ENCODE peak calls at places on chromosome 7, in seven cellular contexts. One of them, this sample, is unnamed.

GRCh38 chr7:138625849-138626230 is 75.3 kb downstream of the SVOPL start:
- DNase-seq in sigmoid colon: no peak
- DNase-seq in spleen: no peak
- DNase-seq in naive thymus-derived CD8-positive, alpha-beta T cell: peak; percentile 24
- DNase-seq in B cell: no peak
- DNase-seq in NCI-H2171 treated with DMSO at 0.1 percent for 48 hours: no peak
- DNase-seq in Daoy: no peak
- DNase-seq in this sample: no peak

GRCh38 chr7:117041007-117041406 is 87.7 kb downstream of the ST7 start:
- DNase-seq in sigmoid colon: no peak
- DNase-seq in spleen: no peak
- DNase-seq in NCI-H2171 treated with DMSO at 0.1 percent for 48 hours: peak; percentile 46
- DNase-seq in naive thymus-derived CD8-positive, alpha-beta T cell: no peak
- DNase-seq in B cell: no peak
- DNase-seq in Daoy: no peak
- DNase-seq in this sample: no peak

GRCh38 chr7:80809545-80809944 is 109.3 kb downstream of the SEMA3C start:
- DNase-seq in Daoy: no peak
- DNase-seq in naive thymus-derived CD8-positive, alpha-beta T cell: no peak
- DNase-seq in NCI-H2171 treated with DMSO at 0.1 percent for 48 hours: no peak
- DNase-seq in B cell: no peak
- DNase-seq in spleen: no peak
- DNase-seq in sigmoid colon: no peak
- DNase-seq in this sample: no peak

GRCh38 chr7:19114591-19114855 is 2.9 kb downstream of the TWIST1 start:
- DNase-seq in B cell: no peak
- DNase-seq in naive thymus-derived CD8-positive, alpha-beta T cell: no peak
- DNase-seq in NCI-H2171 treated with DMSO at 0.1 percent for 48 hours: no peak
- DNase-seq in spleen: no peak
- DNase-seq in sigmoid colon: no peak
- DNase-seq in Daoy: peak; percentile 19
- DNase-seq in this sample: no peak

GRCh38 chr7:128929201-128929808 is 8.4 kb upstream of the IRF5 start:
- DNase-seq in sigmoid colon: peak; percentile 43
- DNase-seq in B cell: no peak
- DNase-seq in spleen: no peak
- DNase-seq in naive thymus-derived CD8-positive, alpha-beta T cell: no peak
- DNase-seq in Daoy: no peak
- DNase-seq in NCI-H2171 treated with DMSO at 0.1 percent for 48 hours: no peak
- DNase-seq in this sample: no peak

GRCh38 chr7:50261593-50261992 is 42.9 kb upstream of the IKZF1 start:
- DNase-seq in spleen: no peak
- DNase-seq in naive thymus-derived CD8-positive, alpha-beta T cell: no peak
- DNase-seq in sigmoid colon: no peak
- DNase-seq in NCI-H2171 treated with DMSO at 0.1 percent for 48 hours: no peak
- DNase-seq in Daoy: no peak
- DNase-seq in B cell: no peak
- DNase-seq in this sample: no peak

GRCh38 chr7:379456-380225 is 89.7 kb downstream of the FOXL3 start:
- DNase-seq in NCI-H2171 treated with DMSO at 0.1 percent for 48 hours: peak; percentile 16
- DNase-seq in naive thymus-derived CD8-positive, alpha-beta T cell: peak; percentile 28
- DNase-seq in spleen: peak; percentile 78
- DNase-seq in Daoy: peak; percentile 48
- DNase-seq in sigmoid colon: peak; percentile 67
- DNase-seq in B cell: peak; percentile 67
- DNase-seq in this sample: no peak

GRCh38 chr7:92751902-92752901 is 84.2 kb downstream of the CDK6 start:
- DNase-seq in B cell: no peak
- DNase-seq in NCI-H2171 treated with DMSO at 0.1 percent for 48 hours: no peak
- DNase-seq in sigmoid colon: no peak
- DNase-seq in naive thymus-derived CD8-positive, alpha-beta T cell: no peak
- DNase-seq in spleen: no peak
- DNase-seq in Daoy: peak; percentile 77
- DNase-seq in this sample: peak; percentile 91

GRCh38 chr7:101547916-101548599 is 81.0 kb downstream of the MYL10 start:
- DNase-seq in spleen: peak; percentile 56
- DNase-seq in B cell: no peak
- DNase-seq in naive thymus-derived CD8-positive, alpha-beta T cell: no peak
- DNase-seq in sigmoid colon: peak; percentile 46
- DNase-seq in NCI-H2171 treated with DMSO at 0.1 percent for 48 hours: no peak
- DNase-seq in Daoy: no peak
- DNase-seq in this sample: no peak

GRCh38 chr7:157923903-157924630 is 587.3 kb downstream of the DNAJB6 start:
- DNase-seq in B cell: no peak
- DNase-seq in naive thymus-derived CD8-positive, alpha-beta T cell: no peak
- DNase-seq in spleen: no peak
- DNase-seq in Daoy: no peak
- DNase-seq in NCI-H2171 treated with DMSO at 0.1 percent for 48 hours: no peak
- DNase-seq in sigmoid colon: no peak
- DNase-seq in this sample: no peak

GRCh38 chr7:76393116-76394031 is 16.1 kb downstream of the SSC4D start:
- DNase-seq in naive thymus-derived CD8-positive, alpha-beta T cell: peak; percentile 91
- DNase-seq in B cell: peak; percentile 97
- DNase-seq in NCI-H2171 treated with DMSO at 0.1 percent for 48 hours: peak; percentile 89
- DNase-seq in spleen: peak; percentile 97
- DNase-seq in Daoy: peak; percentile 87
- DNase-seq in sigmoid colon: peak; percentile 97
- DNase-seq in this sample: peak; percentile 92

GRCh38 chr7:140236626-140237025 is 59.8 kb upstream of the KDM7A start:
- DNase-seq in sigmoid colon: no peak
- DNase-seq in NCI-H2171 treated with DMSO at 0.1 percent for 48 hours: no peak
- DNase-seq in B cell: no peak
- DNase-seq in spleen: no peak
- DNase-seq in naive thymus-derived CD8-positive, alpha-beta T cell: no peak
- DNase-seq in Daoy: no peak
- DNase-seq in this sample: no peak

GRCh38 chr7:127447326-127447945 is 54.9 kb upstream of the ZNF800 start:
- DNase-seq in NCI-H2171 treated with DMSO at 0.1 percent for 48 hours: peak; percentile 76
- DNase-seq in Daoy: peak; percentile 54
- DNase-seq in B cell: peak; percentile 79
- DNase-seq in spleen: peak; percentile 83
- DNase-seq in naive thymus-derived CD8-positive, alpha-beta T cell: peak; percentile 46
- DNase-seq in sigmoid colon: no peak
- DNase-seq in this sample: peak; percentile 74

GRCh38 chr7:9498303-9498702 is 1064.9 kb downstream of the NXPH1 start:
- DNase-seq in naive thymus-derived CD8-positive, alpha-beta T cell: no peak
- DNase-seq in Daoy: no peak
- DNase-seq in sigmoid colon: no peak
- DNase-seq in NCI-H2171 treated with DMSO at 0.1 percent for 48 hours: no peak
- DNase-seq in B cell: no peak
- DNase-seq in spleen: no peak
- DNase-seq in this sample: no peak

GRCh38 chr7:16223963-16224707 is 197.2 kb downstream of the CRPPA start:
- DNase-seq in naive thymus-derived CD8-positive, alpha-beta T cell: peak; percentile 15
- DNase-seq in sigmoid colon: no peak
- DNase-seq in spleen: no peak
- DNase-seq in NCI-H2171 treated with DMSO at 0.1 percent for 48 hours: no peak
- DNase-seq in B cell: no peak
- DNase-seq in Daoy: no peak
- DNase-seq in this sample: no peak

GRCh38 chr7:72538147-72538546 is 126.0 kb upstream of the CALN1 start:
- DNase-seq in B cell: no peak
- DNase-seq in NCI-H2171 treated with DMSO at 0.1 percent for 48 hours: no peak
- DNase-seq in Daoy: peak; percentile 32
- DNase-seq in sigmoid colon: no peak
- DNase-seq in naive thymus-derived CD8-positive, alpha-beta T cell: no peak
- DNase-seq in spleen: no peak
- DNase-seq in this sample: no peak

GRCh38 chr7:7816816-7817536 is 98.6 kb upstream of the RPA3 start:
- DNase-seq in sigmoid colon: no peak
- DNase-seq in B cell: no peak
- DNase-seq in naive thymus-derived CD8-positive, alpha-beta T cell: no peak
- DNase-seq in Daoy: no peak
- DNase-seq in NCI-H2171 treated with DMSO at 0.1 percent for 48 hours: no peak
- DNase-seq in spleen: no peak
- DNase-seq in this sample: no peak

GRCh38 chr7:93147358-93147757 is 827 bp downstream of the SAMD9L start:
- DNase-seq in Daoy: peak; percentile 71
- DNase-seq in sigmoid colon: peak; percentile 55
- DNase-seq in naive thymus-derived CD8-positive, alpha-beta T cell: peak; percentile 16
- DNase-seq in spleen: peak; percentile 64
- DNase-seq in NCI-H2171 treated with DMSO at 0.1 percent for 48 hours: no peak
- DNase-seq in B cell: peak; percentile 36
- DNase-seq in this sample: peak; percentile 11

GRCh38 chr7:106071999-106072714 is 40.0 kb downstream of the SYPL1 start:
- DNase-seq in Daoy: no peak
- DNase-seq in spleen: no peak
- DNase-seq in naive thymus-derived CD8-positive, alpha-beta T cell: no peak
- DNase-seq in sigmoid colon: no peak
- DNase-seq in B cell: no peak
- DNase-seq in NCI-H2171 treated with DMSO at 0.1 percent for 48 hours: peak; percentile 96
- DNase-seq in this sample: no peak

GRCh38 chr7:157299613-157300405 is 37.0 kb upstream of the DNAJB6 start:
- DNase-seq in Daoy: peak; percentile 69
- DNase-seq in NCI-H2171 treated with DMSO at 0.1 percent for 48 hours: no peak
- DNase-seq in spleen: peak; percentile 81
- DNase-seq in sigmoid colon: no peak
- DNase-seq in B cell: peak; percentile 23
- DNase-seq in naive thymus-derived CD8-positive, alpha-beta T cell: peak; percentile 8
- DNase-seq in this sample: peak; percentile 89

This sample was measured in A549.